ENCODE peak calls at places on chromosomes 3 and 15, in four cellular contexts. One of them, this sample, is unnamed.

GRCh38 chr15:93321881-93322282 is 232.9 kb upstream of the RGMA start:
- DNase-seq in K562: no peak
- DNase-seq in HepG2: peak; percentile 78
- DNase-seq in H1: no peak
- DNase-seq in this sample: no peak

GRCh38 chr3:82196645-82197044 is 435.2 kb upstream of the GBE1 start:
- DNase-seq in K562: no peak
- DNase-seq in HepG2: no peak
- DNase-seq in H1: no peak
- DNase-seq in this sample: no peak

GRCh38 chr3:62178739-62179600 is 194.4 kb downstream of the FEZF2 start:
- DNase-seq in K562: no peak
- DNase-seq in HepG2: no peak
- DNase-seq in H1: no peak
- DNase-seq in this sample: no peak

GRCh38 chr3:119751423-119751822 is 30.5 kb upstream of the NR1I2 start:
- DNase-seq in K562: no peak
- DNase-seq in HepG2: no peak
- DNase-seq in H1: no peak
- DNase-seq in this sample: no peak

GRCh38 chr15:62962101-62962995 is 80.2 kb upstream of the TPM1 start:
- DNase-seq in K562: no peak
- DNase-seq in HepG2: no peak
- DNase-seq in H1: no peak
- DNase-seq in this sample: no peak

GRCh38 chr3:112086857-112087524 is 802 bp downstream of the C3orf52 start:
- DNase-seq in K562: peak; percentile 8
- DNase-seq in HepG2: no peak
- DNase-seq in H1: no peak
- DNase-seq in this sample: peak; percentile 26

GRCh38 chr3:139634236-139634635 is 43.5 kb downstream of the NMNAT3 start:
- DNase-seq in K562: no peak
- DNase-seq in HepG2: no peak
- DNase-seq in H1: no peak
- DNase-seq in this sample: no peak

GRCh38 chr3:109731639-109732473 is 394.5 kb upstream of the DPPA4 start:
- DNase-seq in K562: peak; percentile 24
- DNase-seq in HepG2: peak; percentile 27
- DNase-seq in H1: no peak
- DNase-seq in this sample: peak; percentile 29

GRCh38 chr3:127786358-127787070 is 35.8 kb downstream of the MGLL start:
- DNase-seq in K562: no peak
- DNase-seq in HepG2: no peak
- DNase-seq in H1: no peak
- DNase-seq in this sample: no peak

GRCh38 chr15:29859981-29860745 is 37.9 kb upstream of the TJP1 start:
- DNase-seq in K562: no peak
- DNase-seq in HepG2: no peak
- DNase-seq in H1: no peak
- DNase-seq in this sample: no peak

GRCh38 chr3:106534206-106534605 is 665.4 kb upstream of the CBLB start:
- DNase-seq in K562: no peak
- DNase-seq in HepG2: no peak
- DNase-seq in H1: no peak
- DNase-seq in this sample: no peak

GRCh38 chr15:101672298-101672697 is 20.1 kb upstream of the TM2D3 start:
- DNase-seq in K562: no peak
- DNase-seq in HepG2: no peak
- DNase-seq in H1: no peak
- DNase-seq in this sample: no peak

GRCh38 chr15:64144192-64144564 is 7.4 kb upstream of the SNX22 start:
- DNase-seq in K562: no peak
- DNase-seq in HepG2: no peak
- DNase-seq in H1: no peak
- DNase-seq in this sample: no peak

GRCh38 chr15:77577350-77577749 is 55.4 kb downstream of the LINGO1 start:
- DNase-seq in K562: no peak
- DNase-seq in HepG2: no peak
- DNase-seq in H1: no peak
- DNase-seq in this sample: no peak

GRCh38 chr3:28645149-28645548 is 296.5 kb upstream of the AZI2 start:
- DNase-seq in K562: no peak
- DNase-seq in HepG2: no peak
- DNase-seq in H1: no peak
- DNase-seq in this sample: no peak

GRCh38 chr15:49115062-49115461 is 40.3 kb downstream of the COPS2 start:
- DNase-seq in K562: no peak
- DNase-seq in HepG2: no peak
- DNase-seq in H1: no peak
- DNase-seq in this sample: no peak

GRCh38 chr15:84883916-84884781 is at the start of gene SLC28A1:
- DNase-seq in K562: no peak
- DNase-seq in HepG2: peak; percentile 70
- DNase-seq in H1: no peak
- DNase-seq in this sample: no peak

GRCh38 chr15:82103500-82103899 is 57.7 kb upstream of the MEX3B start:
- DNase-seq in K562: no peak
- DNase-seq in HepG2: no peak
- DNase-seq in H1: no peak
- DNase-seq in this sample: no peak

GRCh38 chr15:78255421-78256043 is 8.8 kb upstream of the DNAJA4 start:
- DNase-seq in K562: no peak
- DNase-seq in HepG2: no peak
- DNase-seq in H1: no peak
- DNase-seq in this sample: no peak

GRCh38 chr3:62335196-62335595 is 38.2 kb downstream of the FEZF2 start:
- DNase-seq in K562: no peak
- DNase-seq in HepG2: no peak
- DNase-seq in H1: no peak
- DNase-seq in this sample: no peak

GRCh38 chr3:187088701-187089100 is 50.6 kb downstream of the RPL39L start:
- DNase-seq in K562: no peak
- DNase-seq in HepG2: no peak
- DNase-seq in H1: no peak
- DNase-seq in this sample: no peak

GRCh38 chr15:71332605-71333004 is 217.3 kb downstream of the THSD4 start:
- DNase-seq in K562: no peak
- DNase-seq in HepG2: no peak
- DNase-seq in H1: no peak
- DNase-seq in this sample: no peak

GRCh38 chr3:133401374-133402135 is 1.7 kb downstream of the BFSP2 start:
- DNase-seq in K562: no peak
- DNase-seq in HepG2: no peak
- DNase-seq in H1: no peak
- DNase-seq in this sample: no peak

GRCh38 chr15:26051771-26052685 is 188.9 kb upstream of the ATP10A start:
- DNase-seq in K562: no peak
- DNase-seq in HepG2: no peak
- DNase-seq in H1: no peak
- DNase-seq in this sample: no peak

GRCh38 chr3:186137051-186137685 is 28.3 kb upstream of the ETV5 start:
- DNase-seq in K562: no peak
- DNase-seq in HepG2: no peak
- DNase-seq in H1: no peak
- DNase-seq in this sample: no peak

GRCh38 chr3:134350861-134351311 is 23.4 kb downstream of the AMOTL2 start:
- DNase-seq in K562: no peak
- DNase-seq in HepG2: no peak
- DNase-seq in H1: no peak
- DNase-seq in this sample: no peak

GRCh38 chr3:57015350-57015729 is 45.1 kb upstream of the SPATA12 start:
- DNase-seq in K562: no peak
- DNase-seq in HepG2: no peak
- DNase-seq in H1: no peak
- DNase-seq in this sample: no peak

GRCh38 chr3:35486295-35486694 is 153.0 kb upstream of the ARPP21 start:
- DNase-seq in K562: no peak
- DNase-seq in HepG2: peak; percentile 2
- DNase-seq in H1: no peak
- DNase-seq in this sample: no peak

GRCh38 chr15:59326856-59327255 is 45.8 kb downstream of the MYO1E start:
- DNase-seq in K562: no peak
- DNase-seq in HepG2: no peak
- DNase-seq in H1: no peak
- DNase-seq in this sample: no peak

GRCh38 chr15:88645171-88646087 is 6.6 kb downstream of the ISG20 start:
- DNase-seq in K562: no peak
- DNase-seq in HepG2: no peak
- DNase-seq in H1: no peak
- DNase-seq in this sample: no peak

GRCh38 chr15:70098170-70098460 is 398 bp upstream of the TLE3 start:
- DNase-seq in K562: no peak
- DNase-seq in HepG2: no peak
- DNase-seq in H1: no peak
- DNase-seq in this sample: no peak

GRCh38 chr3:128398586-128398985 is 68.1 kb downstream of the DNAJB8 start:
- DNase-seq in K562: no peak
- DNase-seq in HepG2: no peak
- DNase-seq in H1: no peak
- DNase-seq in this sample: no peak

GRCh38 chr3:57852896-57853295 is 96.8 kb downstream of the SLMAP start:
- DNase-seq in K562: no peak
- DNase-seq in HepG2: peak; percentile 9
- DNase-seq in H1: no peak
- DNase-seq in this sample: no peak

GRCh38 chr15:43102181-43102580 is 3.7 kb downstream of the UBR1 start:
- DNase-seq in K562: no peak
- DNase-seq in HepG2: no peak
- DNase-seq in H1: no peak
- DNase-seq in this sample: no peak
- H3K4me3 ChIP-seq in K562: no peak overlapping the region
- H3K4me3 ChIP-seq in HepG2: no peak overlapping the region
- H3K4me3 ChIP-seq in H1: no peak overlapping the region
- H3K4me3 ChIP-seq in this sample: no peak overlapping the region

DNA sequence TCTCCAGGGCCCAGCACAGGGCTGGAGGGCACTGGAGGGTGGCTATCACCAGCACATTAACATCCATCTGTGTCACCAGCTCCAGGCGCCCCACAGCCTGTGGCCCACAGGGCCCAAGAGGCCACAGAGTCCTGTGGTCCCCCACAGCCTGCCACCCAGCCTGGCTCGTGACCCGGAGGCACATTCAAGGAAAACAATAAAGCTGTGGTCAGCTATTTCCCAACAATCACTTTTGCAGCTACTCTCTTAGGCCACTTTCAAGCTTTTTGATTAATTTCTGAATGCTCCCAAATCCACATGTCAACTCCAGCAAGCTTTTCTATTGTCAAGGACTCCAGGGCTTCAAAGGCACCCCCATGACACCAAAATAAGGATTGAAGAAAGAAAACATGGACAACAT is 16.7 kb downstream of the IDH2 start:
- DNase-seq in K562: no peak
- DNase-seq in HepG2: no peak
- DNase-seq in H1: no peak
- DNase-seq in this sample: no peak
- H3K36me3 ChIP-seq in K562: peaks cover 42% of the 10 kb centered on the region
- H3K36me3 ChIP-seq in HepG2: peaks cover 6% of the 10 kb centered on the region
- H3K36me3 ChIP-seq in H1: peaks cover 14% of the 10 kb centered on the region
- H3K36me3 ChIP-seq in this sample: peaks cover 6% of the 10 kb centered on the region

GRCh38 chr15:89647191-89647851 is 7.9 kb downstream of the KIF7 start:
- DNase-seq in K562: peak; percentile 85
- DNase-seq in HepG2: peak; percentile 57
- DNase-seq in H1: peak; percentile 39
- DNase-seq in this sample: peak; percentile 23
- TF ChIP-seq FOSL1 in K562: no peak
- TF ChIP-seq FOSL1 in HepG2: no peak
- TF ChIP-seq FOSL1 in H1: no peak
- TF ChIP-seq FOSL1 in this sample: no peak

GRCh38 chr3:42739401-42740158 is 33.5 kb downstream of the CCDC13 start:
- DNase-seq in K562: no peak
- DNase-seq in HepG2: peak; percentile 58
- DNase-seq in H1: no peak
- DNase-seq in this sample: no peak
- H3K4me3 ChIP-seq in K562: no peak overlapping the region
- H3K4me3 ChIP-seq in HepG2: no peak overlapping the region
- H3K4me3 ChIP-seq in H1: no peak overlapping the region
- H3K4me3 ChIP-seq in this sample: no peak overlapping the region

DNA sequence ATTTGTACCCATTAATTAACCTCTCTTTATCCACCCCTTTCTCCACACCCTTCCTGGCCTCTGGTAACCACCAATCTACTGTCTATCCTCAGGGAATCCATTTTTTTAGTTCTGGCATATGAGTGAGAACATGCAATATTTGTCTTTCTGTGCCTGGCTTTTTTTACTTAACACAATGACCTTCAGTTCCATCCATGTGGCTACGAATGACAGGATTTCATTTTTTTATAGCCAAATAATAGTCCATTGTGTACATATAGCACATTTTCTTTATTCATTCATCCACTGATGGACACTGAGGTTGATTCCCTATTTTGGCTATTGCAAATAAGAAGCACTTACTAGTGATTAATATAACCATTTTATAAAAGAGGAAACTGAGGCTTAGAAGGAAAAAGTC is 109.9 kb upstream of the NANOGP8 start:
- DNase-seq in K562: no peak
- DNase-seq in HepG2: no peak
- DNase-seq in H1: no peak
- DNase-seq in this sample: no peak
- H3K36me3 ChIP-seq in K562: no peaks in the 10 kb centered on the region
- H3K36me3 ChIP-seq in HepG2: no peaks in the 10 kb centered on the region
- H3K36me3 ChIP-seq in H1: no peaks in the 10 kb centered on the region
- H3K36me3 ChIP-seq in this sample: no peaks in the 10 kb centered on the region

DNA sequence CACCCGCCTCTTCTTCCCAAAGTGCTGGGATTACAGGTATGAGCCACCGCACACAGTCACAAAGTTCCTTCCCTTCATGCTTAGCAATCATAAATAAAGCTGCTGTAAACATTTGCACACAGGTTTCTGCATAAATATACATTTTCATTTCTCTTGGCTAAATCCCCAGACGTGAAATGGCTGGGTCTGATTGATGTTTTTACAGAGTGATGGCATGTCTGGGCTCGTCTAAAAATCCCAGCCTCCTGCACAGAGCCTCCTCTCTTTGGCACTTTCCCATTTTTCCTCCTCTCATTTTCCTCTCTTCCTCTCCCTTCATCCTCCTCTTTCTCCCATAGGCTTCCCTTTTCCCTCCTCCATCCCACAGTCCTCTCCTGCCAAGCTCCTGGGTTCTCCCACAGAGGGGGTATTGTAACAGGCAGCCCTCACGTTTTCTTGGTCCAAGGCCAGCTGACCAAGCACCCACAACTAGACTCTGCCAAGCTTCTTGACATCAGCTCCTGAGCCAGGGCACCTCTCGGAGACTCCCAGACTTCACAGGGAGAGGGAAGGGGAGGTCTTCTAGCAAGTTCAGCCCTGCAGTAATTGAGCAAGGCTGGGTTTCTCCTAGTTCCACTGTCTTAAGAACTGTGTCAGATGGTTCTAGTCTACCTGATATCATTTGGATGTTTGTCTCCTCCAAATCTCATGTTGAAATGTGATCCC is 10.5 kb upstream of the PLA2G4E start:
- DNase-seq in K562: no peak
- DNase-seq in HepG2: no peak
- DNase-seq in H1: no peak
- DNase-seq in this sample: no peak
- TF ChIP-seq FOSL1 in K562: no peak
- TF ChIP-seq FOSL1 in HepG2: no peak
- TF ChIP-seq FOSL1 in H1: no peak
- TF ChIP-seq FOSL1 in this sample: no peak

GRCh38 chr3:10470666-10471336 is 34.6 kb downstream of the ATP2B2 start:
- DNase-seq in K562: no peak
- DNase-seq in HepG2: peak; percentile 70
- DNase-seq in H1: no peak
- DNase-seq in this sample: no peak
- H3K4me3 ChIP-seq in K562: no peak overlapping the region
- H3K4me3 ChIP-seq in HepG2: peak overlapping the region; percentile 7
- H3K4me3 ChIP-seq in H1: peak overlapping the region; percentile 50
- H3K4me3 ChIP-seq in this sample: no peak overlapping the region